ENCODE peak calls at places on chromosomes 4 and X, in eight cellular contexts. M is HCT116, P is endothelial cell of umbilical vein, Y is H1, T is SK-N-SH, G is HepG2, O is K562, W is GM12878. L is an unnamed sample.

GRCh38 chrX:152343306-152343705 is 107.8 kb downstream of the GABRA3 start:
- DNase-seq in M (no peak), P (no peak), Y (no peak), T (no peak), G (no peak), O (peak), W (no peak), L (no peak)

GRCh38 chrX:148593987-148594386 is 93.6 kb downstream of the AFF2 start:
- DNase-seq in M (no peak), P (no peak), Y (no peak), T (no peak), G (no peak), O (no peak), W (no peak), L (no peak)

GRCh38 chr4:144174401-144175067 is 34.0 kb upstream of the GYPA start:
- DNase-seq in M (peak), P (peak), Y (no peak), T (peak), G (peak), O (peak), W (peak), L (peak)

GRCh38 chrX:53280703-53281320 is 572 bp downstream of the IQSEC2 start:
- DNase-seq in M (no peak), P (peak), Y (no peak), T (no peak), G (no peak), O (no peak), W (no peak), L (no peak)

GRCh38 chr4:86493460-86493859 is 100.7 kb upstream of the PTPN13 start:
- DNase-seq in M (no peak), P (no peak), Y (no peak), T (no peak), G (no peak), O (no peak), W (no peak), L (no peak)

GRCh38 chr4:26762650-26763049 is 98.0 kb upstream of the STIM2 start:
- DNase-seq in M (no peak), P (peak), Y (no peak), T (no peak), G (no peak), O (no peak), W (no peak), L (no peak)

GRCh38 chr4:23058113-23058512 is 365.4 kb downstream of the GBA3 start:
- DNase-seq in M (no peak), P (no peak), Y (no peak), T (no peak), G (no peak), O (no peak), W (no peak), L (no peak)

GRCh38 chrX:49184294-49185061 is 1.7 kb downstream of the PRICKLE3 start:
- DNase-seq in M (peak), P (peak), Y (peak), T (no peak), G (no peak), O (peak), W (no peak), L (peak)

GRCh38 chr4:78137538-78137937 is 80.4 kb downstream of the FRAS1 start:
- DNase-seq in M (no peak), P (no peak), Y (no peak), T (no peak), G (no peak), O (no peak), W (no peak), L (no peak)

GRCh38 chr4:96912731-96913130 is 1072.8 kb downstream of the PDHA2 start:
- DNase-seq in M (no peak), P (no peak), Y (no peak), T (no peak), G (no peak), O (no peak), W (no peak), L (no peak)

GRCh38 chrX:40871385-40872082 is 136.2 kb upstream of the MED14 start:
- DNase-seq in M (no peak), P (peak), Y (no peak), T (no peak), G (no peak), O (no peak), W (peak), L (no peak)

GRCh38 chr4:124427095-124427767 is 285.3 kb downstream of the ANKRD50 start:
- DNase-seq in M (no peak), P (peak), Y (no peak), T (no peak), G (peak), O (no peak), W (no peak), L (no peak)

GRCh38 chr4:7362341-7362740 is 72.4 kb downstream of the PSAPL1 start:
- DNase-seq in M (no peak), P (no peak), Y (no peak), T (no peak), G (no peak), O (no peak), W (no peak), L (no peak)

GRCh38 chr4:72377491-72378194 is 191.4 kb downstream of the ADAMTS3 start:
- DNase-seq in M (no peak), P (no peak), Y (no peak), T (no peak), G (no peak), O (no peak), W (no peak), L (no peak)

GRCh38 chr4:103422467-103423219 is 224.5 kb upstream of the CENPE start:
- DNase-seq in M (no peak), P (no peak), Y (no peak), T (no peak), G (no peak), O (no peak), W (no peak), L (no peak)

GRCh38 chr4:32684160-32684559 is 1964.0 kb downstream of the PCDH7 start:
- DNase-seq in M (no peak), P (no peak), Y (no peak), T (no peak), G (no peak), O (no peak), W (no peak), L (no peak)

GRCh38 chr4:118888666-118889312 is at the start of gene SYNPO2:
- DNase-seq in M (peak), P (peak), Y (peak), T (peak), G (no peak), O (peak), W (no peak), L (no peak)

GRCh38 chr4:142547974-142548373 is 298.1 kb downstream of the INPP4B start:
- DNase-seq in M (no peak), P (no peak), Y (no peak), T (no peak), G (no peak), O (no peak), W (no peak), L (no peak)

GRCh38 chr4:145034727-145035211 is 63.2 kb downstream of the ANAPC10 start:
- DNase-seq in M (peak), P (no peak), Y (no peak), T (no peak), G (no peak), O (peak), W (no peak), L (no peak)

GRCh38 chr4:137156054-137156453 is 376.2 kb downstream of the PCDH18 start:
- DNase-seq in M (no peak), P (no peak), Y (no peak), T (no peak), G (no peak), O (no peak), W (no peak), L (peak)

GRCh38 chr4:58247792-58248191 is 1137.6 kb upstream of the IGFBP7 start:
- DNase-seq in M (no peak), P (no peak), Y (no peak), T (no peak), G (no peak), O (no peak), W (no peak), L (no peak)

GRCh38 chr4:156672924-156673323 is 298.7 kb downstream of the PDGFC start:
- DNase-seq in M (peak), P (no peak), Y (no peak), T (no peak), G (no peak), O (no peak), W (no peak), L (no peak)

GRCh38 chr4:144817081-144817480 is 171.1 kb downstream of the HHIP start:
- DNase-seq in M (no peak), P (no peak), Y (no peak), T (no peak), G (no peak), O (no peak), W (no peak), L (no peak)

GRCh38 chr4:85510632-85510984 is 35.7 kb downstream of the ARHGAP24 start:
- DNase-seq in M (no peak), P (no peak), Y (no peak), T (no peak), G (no peak), O (no peak), W (no peak), L (no peak)

GRCh38 chr4:57424231-57424897 is 314.2 kb upstream of the IGFBP7 start:
- DNase-seq in M (no peak), P (peak), Y (no peak), T (no peak), G (no peak), O (no peak), W (no peak), L (no peak)

GRCh38 chrX:57573754-57574153 is 18.1 kb upstream of the ZXDB start:
- DNase-seq in M (no peak), P (peak), Y (no peak), T (no peak), G (no peak), O (peak), W (no peak), L (no peak)

GRCh38 chr4:74715731-74716435 is 78.4 kb downstream of the BTC start:
- DNase-seq in M (no peak), P (no peak), Y (no peak), T (no peak), G (no peak), O (no peak), W (no peak), L (no peak)

GRCh38 chr4:162409048-162409447 is 245.2 kb upstream of the FSTL5 start:
- DNase-seq in M (no peak), P (no peak), Y (no peak), T (no peak), G (no peak), O (no peak), W (no peak), L (no peak)

GRCh38 chr4:49032440-49033161 is 46.5 kb downstream of the CWH43 start:
- DNase-seq in M (peak), P (peak), Y (peak), T (peak), G (peak), O (peak), W (no peak), L (no peak)

GRCh38 chr4:13635281-13635799 is 7.8 kb upstream of the BOD1L1 start:
- DNase-seq in M (no peak), P (no peak), Y (no peak), T (no peak), G (no peak), O (no peak), W (no peak), L (no peak)

GRCh38 chr4:170047774-170048354 is 21.7 kb upstream of the MFAP3L start:
- DNase-seq in M (peak), P (peak), Y (no peak), T (peak), G (peak), O (peak), W (no peak), L (peak)

GRCh38 chrX:71106427-71106826 is at the start of gene CXorf65:
- DNase-seq in M (no peak), P (no peak), Y (no peak), T (no peak), G (no peak), O (peak), W (no peak), L (no peak)
- H3K9ac ChIP-seq in M (no peak), P (no peak), Y (no peak), T (no peak), G (no peak), O (peak), W (no peak), L (no peak)

GRCh38 chr4:153252122-153252521 is 47.9 kb downstream of the TRIM2 start:
- DNase-seq in M (no peak), P (no peak), Y (no peak), T (no peak), G (no peak), O (no peak), W (peak), L (no peak)
- TF ChIP-seq POLR2AphosphoS5 in M (no peak), P (no peak), Y (no peak), T (no peak), G (no peak), O (no peak), W (no peak), L (no peak)

GRCh38 chr4:151674804-151675290 is 86.0 kb downstream of the GATB start:
- DNase-seq in M (no peak), P (peak), Y (peak), T (peak), G (no peak), O (no peak), W (no peak), L (no peak)
- H3K4me3 ChIP-seq in M (no peak), P (peak), Y (no peak), T (no peak), G (no peak), O (no peak), W (no peak), L (no peak)

GRCh38 chr4:37757121-37757520 is 69.4 kb upstream of the PGM2 start:
- DNase-seq in M (no peak), P (no peak), Y (no peak), T (no peak), G (no peak), O (no peak), W (no peak), L (no peak)

GRCh38 chr4:37759833-37760232 is 66.7 kb upstream of the PGM2 start:
- DNase-seq in M (no peak), P (no peak), Y (no peak), T (no peak), G (no peak), O (no peak), W (no peak), L (no peak)

GRCh38 chr4:37754410-37755185 is 68.4 kb upstream of the RELL1 start:
- DNase-seq in M (no peak), P (no peak), Y (no peak), T (no peak), G (no peak), O (no peak), W (no peak), L (no peak)

GRCh38 chr4:37758226-37758625 is 68.3 kb upstream of the PGM2 start:
- DNase-seq in M (no peak), P (peak), Y (no peak), T (no peak), G (peak), O (no peak), W (no peak), L (no peak)

GRCh38 chr4:37757705-37758104 is 68.8 kb upstream of the PGM2 start:
- DNase-seq in M (no peak), P (no peak), Y (no peak), T (no peak), G (no peak), O (no peak), W (no peak), L (no peak)
- H3K9ac ChIP-seq in M (no peak), P (no peak), Y (no peak), T (no peak), G (no peak), O (no peak), W (no peak), L (no peak)

GRCh38 chr4:3074846-3075651 is 568 bp downstream of the HTT start:
- DNase-seq in M (peak), P (peak), Y (peak), T (peak), G (peak), O (peak), W (no peak), L (no peak)
- TF ChIP-seq POLR2AphosphoS5 in M (peak), P (no peak), Y (peak), T (peak), G (peak), O (peak), W (peak), L (peak)

GRCh38 chr4:158211288-158211687 is 1.0 kb downstream of the TMEM144 start:
- DNase-seq in M (no peak), P (peak), Y (no peak), T (no peak), G (peak), O (peak), W (no peak), L (no peak)
- H3K4me3 ChIP-seq in M (peak), P (no peak), Y (no peak), T (no peak), G (peak), O (peak), W (no peak), L (peak)

DNA sequence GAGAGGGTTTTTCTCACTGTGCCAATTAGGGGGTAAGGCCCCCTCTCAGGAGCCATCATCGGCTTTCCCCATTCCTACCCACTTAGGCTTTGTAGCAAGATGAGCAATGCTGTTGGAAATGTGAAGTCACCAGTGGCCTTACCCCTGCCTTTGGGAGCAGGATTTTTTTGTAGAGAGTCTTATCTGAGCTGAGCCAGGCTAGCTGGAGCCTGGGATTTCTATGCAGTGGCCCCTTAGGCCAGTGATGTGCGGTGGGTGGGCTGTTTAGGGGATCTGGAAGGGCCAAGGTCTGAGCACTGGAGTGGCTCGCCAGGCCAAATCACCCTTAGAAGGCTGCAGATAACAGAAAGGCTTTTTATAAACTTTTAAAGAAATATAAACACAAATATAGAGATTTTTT is 4.2 kb downstream of the CXorf65 start:
- DNase-seq in M (no peak), P (no peak), Y (no peak), T (peak), G (no peak), O (peak), W (no peak), L (no peak)
- H3K9ac ChIP-seq in M (no peak), P (no peak), Y (no peak), T (no peak), G (no peak), O (peak), W (no peak), L (no peak)

DNA sequence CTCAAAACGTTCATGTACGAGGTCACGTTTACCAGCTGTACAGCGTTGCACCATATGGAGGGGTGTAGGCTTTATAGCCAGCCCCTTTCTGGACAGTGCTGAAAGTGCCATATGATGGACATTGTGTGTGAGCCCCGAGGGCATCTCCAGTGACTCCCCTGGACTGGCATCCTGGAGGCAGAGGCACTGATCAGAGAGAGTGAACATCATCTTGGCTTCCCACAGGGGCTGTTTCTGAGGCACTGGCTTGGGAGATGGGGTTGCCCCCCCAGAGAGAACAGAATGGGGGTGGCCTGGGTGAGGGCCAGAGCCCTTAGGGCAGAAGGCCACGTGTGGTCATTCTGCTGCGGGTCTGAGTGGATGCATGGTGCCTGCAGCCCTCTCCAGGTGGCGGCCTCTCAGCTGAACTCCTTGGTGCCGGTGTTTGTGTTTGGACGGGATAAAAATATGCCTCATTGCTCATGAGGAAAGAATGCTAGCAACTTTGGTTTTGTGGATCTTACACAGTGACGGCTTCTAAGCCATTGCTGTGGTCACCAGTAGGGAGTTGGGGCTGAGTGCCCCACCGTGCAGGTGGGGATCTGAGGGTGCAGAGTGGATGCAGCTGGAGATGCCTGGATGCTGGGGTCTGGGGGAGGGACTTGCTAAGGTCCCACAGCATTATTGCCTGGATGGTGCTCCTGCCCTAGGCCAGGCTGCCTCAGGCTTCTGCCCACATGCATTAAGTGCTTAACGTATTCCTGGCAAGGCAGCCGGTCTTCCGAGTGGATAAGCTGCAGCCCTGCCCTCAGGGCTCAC is 3.4 kb downstream of the WFS1 start:
- DNase-seq in M (no peak), P (peak), Y (no peak), T (peak), G (peak), O (no peak), W (no peak), L (no peak)
- TF ChIP-seq POLR2AphosphoS5 in M (no peak), P (no peak), Y (no peak), T (no peak), G (no peak), O (no peak), W (no peak), L (no peak)

GRCh38 chr4:174422893-174423256 is 99.4 kb downstream of the HPGD start:
- DNase-seq in M (no peak), P (no peak), Y (no peak), T (no peak), G (no peak), O (no peak), W (no peak), L (no peak)
- H3K4me3 ChIP-seq in M (no peak), P (no peak), Y (no peak), T (no peak), G (no peak), O (no peak), W (no peak), L (peak)

GRCh38 chr4:51842554-51843308 is at the start of gene DCUN1D4:
- DNase-seq in M (peak), P (peak), Y (peak), T (peak), G (peak), O (peak), W (peak), L (peak)
- H3K9ac ChIP-seq in M (peak), P (peak), Y (peak), T (peak), G (peak), O (peak), W (peak), L (peak)